ENCODE peak calls at places on chromosome 7, in six cellular contexts. J, S, M, Z, N and K are unnamed samples.

GRCh38 chr7:73696372-73696771 is 13.0 kb downstream of the BUD23 start:
- DNase-seq in Z (no peak), N (no peak), S (no peak), J (no peak), M (no peak), K (no peak)

GRCh38 chr7:157854066-157854891 is 517.5 kb downstream of the DNAJB6 start:
- DNase-seq in N (no peak), M (no peak), J (no peak), S (no peak), Z (no peak), K (no peak)

GRCh38 chr7:133633055-133633454 is 380.2 kb downstream of the EXOC4 start:
- DNase-seq in Z (no peak), S (no peak), J (no peak), N (no peak), M (no peak), K (no peak)

GRCh38 chr7:54180796-54181195 is 361.4 kb upstream of the VSTM2A start:
- DNase-seq in N (no peak), M (no peak), S (no peak), Z (no peak), J (no peak), K (no peak)

GRCh38 chr7:75624134-75624832 is 114.5 kb downstream of the HIP1 start:
- DNase-seq in J (no peak), N (no peak), S (no peak), M (no peak), Z (no peak), K (no peak)

GRCh38 chr7:29342761-29343160 is 148.2 kb downstream of the CHN2 start:
- DNase-seq in M (no peak), N (no peak), S (no peak), Z (no peak), J (no peak), K (no peak)

GRCh38 chr7:158947627-158948026 is 91.3 kb downstream of the DYNC2I1 start:
- DNase-seq in S (no peak), N (no peak), J (no peak), M (no peak), Z (no peak), K (no peak)

GRCh38 chr7:108430664-108431063 is 25.6 kb downstream of the NRCAM start:
- DNase-seq in M (no peak), Z (no peak), J (no peak), N (no peak), S (no peak), K (no peak)

GRCh38 chr7:83162402-83163256 is at the start of gene PCLO:
- DNase-seq in N (peak; percentile 94), J (peak; percentile 3), Z (peak; percentile 94), S (no peak), M (peak; percentile 18), K (peak; percentile 66)

GRCh38 chr7:139294951-139295555 is 46.1 kb upstream of the FMC1 start:
- DNase-seq in J (no peak), Z (no peak), N (no peak), S (no peak), M (no peak), K (no peak)

GRCh38 chr7:21971780-21972396 is 26.2 kb upstream of the CDCA7L start:
- DNase-seq in Z (no peak), M (no peak), N (no peak), J (no peak), S (no peak), K (no peak)

GRCh38 chr7:103131225-103131624 is 17.7 kb downstream of the NAPEPLD start:
- DNase-seq in J (no peak), Z (peak; percentile 64), S (no peak), M (no peak), N (no peak), K (no peak)

GRCh38 chr7:155765458-155765857 is 46.8 kb downstream of the SHH start:
- DNase-seq in S (no peak), Z (no peak), M (no peak), N (no peak), J (no peak), K (no peak)

GRCh38 chr7:133530682-133531081 is 277.8 kb downstream of the EXOC4 start:
- DNase-seq in M (no peak), Z (no peak), S (no peak), N (no peak), J (no peak), K (no peak)

GRCh38 chr7:71735961-71736556 is 604.1 kb downstream of the GALNT17 start:
- DNase-seq in S (no peak), M (no peak), Z (peak; percentile 79), J (peak; percentile 5), N (peak; percentile 84), K (peak; percentile 55)

GRCh38 chr7:50324113-50324512 is 19.6 kb downstream of the IKZF1 start:
- DNase-seq in M (no peak), J (no peak), Z (no peak), N (no peak), S (no peak), K (no peak)

GRCh38 chr7:106523482-106523881 is 137.5 kb downstream of the CCDC71L start:
- DNase-seq in S (no peak), M (no peak), N (no peak), Z (no peak), J (no peak), K (no peak)

GRCh38 chr7:18706648-18707047 is 211.1 kb downstream of the HDAC9 start:
- DNase-seq in Z (no peak), N (no peak), M (no peak), J (no peak), S (no peak), K (no peak)

GRCh38 chr7:151251926-151252835 is 3.7 kb upstream of the SMARCD3 start:
- DNase-seq in Z (peak; percentile 62), J (no peak), S (no peak), M (no peak), N (peak; percentile 85), K (no peak)

GRCh38 chr7:122970740-122971725 is 24.5 kb downstream of the TAS2R16 start:
- DNase-seq in N (no peak), S (no peak), M (no peak), J (no peak), Z (no peak), K (no peak)

GRCh38 chr7:7699370-7699769 is 19.0 kb downstream of the RPA3 start:
- DNase-seq in J (no peak), Z (no peak), N (no peak), M (no peak), S (no peak), K (no peak)